ENCODE peak calls at places on chromosome 4, in four cellular contexts. E is transverse colon, K is psoas muscle, C is tibial artery. R is an unnamed sample.

GRCh38 chr4:111631157-111631999 is 513.9 kb upstream of the FAM241A start:
- DNase-seq in E (no peak), K (no peak), C (no peak), R (no peak)

GRCh38 chr4:123299212-123299651 is 97.4 kb upstream of the SPRY1 start:
- DNase-seq in E (no peak), K (no peak), C (no peak), R (no peak)

GRCh38 chr4:53196872-53197759 is 168.7 kb downstream of the SCFD2 start:
- DNase-seq in E (no peak), K (no peak), C (no peak), R (no peak)

GRCh38 chr4:93042746-93043145 is 739.0 kb downstream of the GRID2 start:
- DNase-seq in E (no peak), K (no peak), C (no peak), R (no peak)

GRCh38 chr4:168076989-168077725 is 15.2 kb upstream of the ANXA10 start:
- DNase-seq in E (peak), K (no peak), C (no peak), R (no peak)

GRCh38 chr4:187276786-187277408 is 553.2 kb upstream of the FAT1 start:
- DNase-seq in E (no peak), K (no peak), C (no peak), R (no peak)

GRCh38 chr4:88809561-88810219 is 112.1 kb upstream of the NAP1L5 start:
- DNase-seq in E (no peak), K (no peak), C (no peak), R (no peak)

GRCh38 chr4:150990993-150991392 is 24.1 kb downstream of the LRBA start:
- DNase-seq in E (no peak), K (no peak), C (no peak), R (no peak)

GRCh38 chr4:59339631-59340030 is 1860.5 kb upstream of the ADGRL3 start:
- DNase-seq in E (no peak), K (no peak), C (no peak), R (no peak)

GRCh38 chr4:145098675-145099037 is 545 bp downstream of the ABCE1 start:
- DNase-seq in E (peak), K (no peak), C (no peak), R (no peak)

GRCh38 chr4:113645771-113646455 is 115.6 kb downstream of the CAMK2D start:
- DNase-seq in E (peak), K (no peak), C (no peak), R (no peak)

GRCh38 chr4:8583655-8584025 is 3.4 kb downstream of the GPR78 start:
- DNase-seq in E (no peak), K (no peak), C (no peak), R (no peak)

GRCh38 chr4:25817059-25817681 is 45.6 kb downstream of the SEL1L3 start:
- DNase-seq in E (no peak), K (no peak), C (no peak), R (no peak)

GRCh38 chr4:3285558-3286334 is 7.1 kb upstream of the RGS12 start:
- DNase-seq in E (peak), K (peak), C (peak), R (peak)